ENCODE peak calls at places on chromosomes 1 and 21, in five cellular contexts. M is mammary epithelial cell, F is DND-41, P is neuronal stem cell, Y is trophoblast cell. K is an unnamed sample.

GRCh38 chr1:82565146-82565545 is 764.4 kb downstream of the ADGRL2 start:
- DNase-seq in Y (peak), M (peak), P (peak), F (no peak), K (no peak)

GRCh38 chr21:32306021-32306780 is 7.5 kb downstream of the MRAP start:
- DNase-seq in P (peak), M (no peak), F (no peak), Y (no peak), K (no peak)

GRCh38 chr1:101029184-101029583 is 3.6 kb upstream of the DPH5 start:
- DNase-seq in Y (no peak), F (no peak), P (no peak), M (no peak), K (no peak)

GRCh38 chr1:163130250-163130856 is 61.2 kb downstream of the RGS4 start:
- DNase-seq in F (no peak), P (no peak), Y (no peak), M (no peak), K (no peak)

GRCh38 chr1:85148524-85149250 is 52.1 kb downstream of the SYDE2 start:
- DNase-seq in Y (no peak), M (peak), F (no peak), P (no peak), K (no peak)

GRCh38 chr1:40773748-40774265 is 9.8 kb upstream of the KCNQ4 start:
- DNase-seq in M (no peak), F (no peak), Y (no peak), P (no peak), K (no peak)

GRCh38 chr1:159945483-159946241 is at the start of gene IGSF9:
- DNase-seq in Y (peak), M (peak), F (peak), P (peak), K (no peak)

GRCh38 chr1:153538315-153538821 is 2.4 kb downstream of the S100A5 start:
- DNase-seq in Y (no peak), M (no peak), P (peak), F (no peak), K (peak)

GRCh38 chr1:234987415-234988159 is 141.1 kb downstream of the TOMM20 start:
- DNase-seq in P (peak), M (peak), F (no peak), Y (peak), K (no peak)

GRCh38 chr1:106962591-106962990 is 93.9 kb upstream of the PRMT6 start:
- DNase-seq in Y (no peak), P (no peak), F (no peak), M (no peak), K (no peak)

GRCh38 chr1:43924516-43924915 is 9.1 kb upstream of the ARTN start:
- DNase-seq in F (no peak), Y (no peak), M (peak), P (no peak), K (no peak)
- H3K9ac ChIP-seq in F (no peak), Y (no peak), M (no peak), P (no peak), K (no peak)

GRCh38 chr1:226698659-226699058 is 40.4 kb downstream of the ITPKB start:
- DNase-seq in Y (no peak), M (no peak), F (no peak), P (no peak), K (no peak)

GRCh38 chr1:226697608-226698544 is 41.2 kb downstream of the ITPKB start:
- DNase-seq in M (no peak), Y (no peak), F (no peak), P (no peak), K (peak)

GRCh38 chr1:226696552-226696951 is 42.5 kb downstream of the ITPKB start:
- DNase-seq in F (no peak), Y (no peak), P (no peak), M (peak), K (no peak)

GRCh38 chr1:226695335-226695900 is 43.7 kb downstream of the ITPKB start:
- DNase-seq in P (no peak), Y (no peak), M (no peak), F (no peak), K (no peak)

DNA sequence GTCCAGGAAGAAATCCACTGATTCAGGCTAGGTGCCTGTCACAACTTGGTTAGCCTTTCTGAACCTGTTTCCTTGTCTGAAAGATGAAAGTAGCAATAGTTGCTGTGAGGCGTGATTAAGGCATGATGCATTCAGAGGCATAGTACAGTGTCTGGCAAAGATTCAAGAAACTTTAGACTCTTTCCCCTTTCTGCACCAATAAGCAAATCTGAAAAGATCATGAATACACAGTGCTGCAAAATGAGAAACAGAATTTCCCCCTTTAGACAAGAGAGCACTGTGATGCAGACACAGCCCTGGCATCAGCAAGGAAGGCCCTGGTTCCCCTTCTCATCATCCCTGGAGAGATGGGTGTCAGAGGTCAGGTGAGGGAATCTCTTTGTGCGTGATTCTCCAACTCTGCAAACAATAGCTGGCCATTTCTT is 41.9 kb downstream of the ITPKB start:
- DNase-seq in Y (no peak), M (peak), P (no peak), F (no peak), K (peak)
- H3K9ac ChIP-seq in Y (no peak), M (no peak), P (no peak), F (no peak), K (peak)

DNA sequence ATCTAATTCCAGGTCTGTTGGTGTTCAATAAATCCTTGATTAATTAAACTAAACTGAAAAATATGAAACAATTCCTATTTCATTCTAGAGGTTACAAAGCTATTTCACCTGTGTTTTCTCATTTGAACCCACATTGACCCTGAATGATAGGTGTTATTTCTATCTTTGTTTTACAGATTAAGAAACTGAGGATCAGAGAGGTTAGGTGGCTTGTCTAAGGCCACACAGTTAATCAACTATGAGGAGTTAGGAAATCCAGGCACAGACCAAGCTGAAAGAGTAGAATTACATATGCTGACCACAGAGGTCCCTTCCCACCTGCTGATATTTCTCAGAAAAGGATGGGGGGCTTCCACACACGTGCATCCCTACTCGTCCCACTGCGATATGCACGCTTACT is 487 bp downstream of the PIGR start:
- DNase-seq in P (no peak), M (no peak), Y (no peak), F (no peak), K (no peak)
- H3K9ac ChIP-seq in P (no peak), M (no peak), Y (no peak), F (no peak), K (no peak)

GRCh38 chr1:1511533-1512285 is at the start of gene ATAD3A:
- DNase-seq in Y (peak), F (peak), M (peak), P (peak), K (peak)

GRCh38 chr1:1507305-1507704 is 4.7 kb upstream of the ATAD3A start:
- DNase-seq in Y (no peak), F (no peak), P (no peak), M (no peak), K (no peak)

GRCh38 chr1:1510912-1511532 is 940 bp upstream of the ATAD3A start:
- DNase-seq in Y (no peak), M (peak), F (no peak), P (peak), K (peak)
- H3K9ac ChIP-seq in Y (peak), M (peak), F (peak), P (peak), K (peak)

GRCh38 chr1:176149939-176150807 is 56.9 kb downstream of the COP1 start:
- DNase-seq in P (no peak), F (no peak), M (no peak), Y (peak), K (no peak)
- H3K9ac ChIP-seq in P (no peak), F (no peak), M (no peak), Y (no peak), K (no peak)

DNA sequence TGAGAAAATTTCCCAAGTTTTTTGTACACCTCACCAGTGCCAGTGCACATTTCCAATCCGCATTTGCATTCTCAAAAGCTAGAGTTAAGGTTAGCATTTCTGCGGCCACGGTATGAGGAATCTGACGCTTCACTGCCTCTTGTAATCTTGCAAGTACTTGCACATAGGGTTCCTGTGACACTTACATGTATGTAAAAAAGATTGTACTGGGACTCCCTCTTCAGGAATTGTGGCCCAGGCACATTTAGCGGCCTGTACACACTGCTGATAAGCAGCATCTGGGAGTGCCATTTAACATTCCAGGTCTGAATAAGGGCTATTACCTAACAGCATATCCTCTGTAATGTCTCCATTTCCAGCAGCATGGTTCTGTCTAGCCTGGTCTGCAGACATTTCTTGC is 75.7 kb downstream of the AXDND1 start:
- DNase-seq in P (no peak), F (no peak), M (no peak), Y (peak), K (no peak)
- H3K9ac ChIP-seq in P (no peak), F (no peak), M (no peak), Y (no peak), K (no peak)

GRCh38 chr1:201560328-201561194 is 21.6 kb downstream of the NAV1 start:
- DNase-seq in Y (no peak), P (no peak), F (no peak), M (no peak), K (no peak)
- H3K9ac ChIP-seq in Y (no peak), P (no peak), F (no peak), M (no peak), K (no peak)

K was measured in Karpas-422.